ENCODE peak calls at places on chromosomes 1 and 21, in four cellular contexts. E is naive B cell, Z is ELF-1, W is T47D. Q is an unnamed sample.

GRCh38 chr1:192235127-192235526 is 76.9 kb downstream of the RGS18 start:
- DNase-seq in Z (no peak), W (no peak), E (no peak), Q (no peak)

GRCh38 chr1:71857862-71858261 is 424.5 kb downstream of the NEGR1 start:
- DNase-seq in Z (no peak), E (no peak), W (no peak), Q (no peak)

GRCh38 chr1:236064674-236065508 is at the start of gene NID1:
- DNase-seq in E (peak), Z (peak), W (no peak), Q (peak)

GRCh38 chr1:53062731-53063591 is 948 bp downstream of the PODN start:
- DNase-seq in W (no peak), E (no peak), Z (peak), Q (no peak)

GRCh38 chr1:157133431-157133830 is 4.8 kb downstream of the ETV3 start:
- DNase-seq in Z (no peak), E (no peak), W (no peak), Q (no peak)

GRCh38 chr1:216600730-216601426 is 122.4 kb downstream of the ESRRG start:
- DNase-seq in Z (peak), E (peak), W (peak), Q (peak)

GRCh38 chr1:18481190-18481920 is 625 bp downstream of the KLHDC7A start:
- DNase-seq in Z (no peak), W (no peak), E (no peak), Q (no peak)

GRCh38 chr1:183914283-183914682 is 109.4 kb downstream of the RGL1 start:
- DNase-seq in W (no peak), E (no peak), Z (no peak), Q (no peak)

GRCh38 chr1:26145041-26145959 is 13.6 kb upstream of the FAM110D start:
- DNase-seq in Z (peak), W (peak), E (peak), Q (peak)

GRCh38 chr1:243508303-243508713 is 252.5 kb downstream of the SDCCAG8 start:
- DNase-seq in Z (no peak), E (peak), W (no peak), Q (no peak)

GRCh38 chr1:37128091-37128490 is 93.8 kb upstream of the GRIK3 start:
- DNase-seq in Z (no peak), E (no peak), W (no peak), Q (no peak)

GRCh38 chr1:170674239-170674638 is 10.3 kb downstream of the PRRX1 start:
- DNase-seq in W (no peak), E (no peak), Z (no peak), Q (no peak)

GRCh38 chr1:147834189-147834588 is 68.4 kb upstream of the GJA8 start:
- DNase-seq in Z (peak), W (no peak), E (no peak), Q (no peak)

GRCh38 chr1:115179397-115179835 is 90.1 kb upstream of the TSPAN2 start:
- DNase-seq in W (no peak), Z (peak), E (no peak), Q (peak)

GRCh38 chr1:53686371-53687267 is 52.3 kb downstream of the GLIS1 start:
- DNase-seq in Z (peak), W (no peak), E (no peak), Q (no peak)

GRCh38 chr1:21020151-21020550 is 156.5 kb downstream of the EIF4G3 start:
- DNase-seq in Z (no peak), E (no peak), W (no peak), Q (no peak)

GRCh38 chr1:77889240-77889637 is 815 bp downstream of the NEXN start:
- DNase-seq in Z (no peak), E (no peak), W (no peak), Q (peak)

GRCh38 chr1:12063141-12064072 is at the start of gene TNFRSF8:
- DNase-seq in E (no peak), W (no peak), Z (peak), Q (no peak)

GRCh38 chr21:35792569-35792968 is 267.8 kb downstream of the SETD4 start:
- DNase-seq in E (no peak), Z (no peak), W (no peak), Q (no peak)

GRCh38 chr21:45951676-45952075 is 29.9 kb upstream of the COL6A1 start:
- DNase-seq in E (no peak), Z (no peak), W (no peak), Q (no peak)

GRCh38 chr21:45154511-45155508 is 80.4 kb downstream of the ADARB1 start:
- DNase-seq in W (peak), E (no peak), Z (peak), Q (no peak)

GRCh38 chr1:99936071-99936470 is 33.7 kb upstream of the SLC35A3 start:
- DNase-seq in E (no peak), W (no peak), Z (no peak), Q (no peak)

GRCh38 chr1:43968348-43968948 is 1.4 kb upstream of the DPH2 start:
- DNase-seq in Z (peak), E (no peak), W (peak), Q (no peak)

Q was measured in amniotic stem cell.